ENCODE peak calls at places on chromosomes 5 and 9, in six cellular contexts. T is dorsolateral prefrontal cortex; P is cardiac fibroblast; B is activated T-helper 1 cell treated with anti-CD3 and anti-CD28 coated beads, Interleukin-12 subunit alpha, Interleukin-12 subunit beta, Interleukin-2, Interleukin-4 antibody, amounts not matched to agents 30 ng/mL and 10 ng/mL and 1 ng/mL, durations not matched to agents 14 hours and 24 hours and 36 hours; D is adrenal gland; G is nucleus accumbens. K is an unnamed sample.

GRCh38 chr5:61319388-61320146 is 12.5 kb upstream of the ZSWIM6 start:
- DNase-seq in T (no peak), P (no peak), B (no peak), D (no peak), G (no peak), K (no peak)

GRCh38 chr9:113687680-113688371 is 188.3 kb upstream of the ZNF618 start:
- DNase-seq in T (no peak), P (peak; percentile 74), B (no peak), D (no peak), G (no peak), K (no peak)

GRCh38 chr5:96753848-96754247 is 53.9 kb downstream of the ERAP1 start:
- DNase-seq in T (no peak), P (no peak), B (no peak), D (no peak), G (no peak), K (no peak)

GRCh38 chr5:72612810-72613209 is 105.6 kb upstream of the ZNF366 start:
- DNase-seq in T (no peak), P (no peak), B (no peak), D (no peak), G (no peak), K (no peak)

GRCh38 chr9:125421591-125422181 is 160.1 kb downstream of the GAPVD1 start:
- DNase-seq in T (no peak), P (no peak), B (no peak), D (no peak), G (no peak), K (no peak)

GRCh38 chr9:129131300-129132145 is 20.3 kb downstream of the PTPA start:
- DNase-seq in T (peak; percentile 67), P (peak; percentile 76), B (peak; percentile 75), D (peak; percentile 76), G (peak; percentile 38), K (peak; percentile 83)

GRCh38 chr5:146622391-146622790 is 106.4 kb upstream of the GPR151 start:
- DNase-seq in T (no peak), P (no peak), B (no peak), D (no peak), G (no peak), K (no peak)

GRCh38 chr9:14326264-14326826 is 12.4 kb upstream of the NFIB start:
- DNase-seq in T (no peak), P (peak; percentile 55), B (no peak), D (no peak), G (no peak), K (no peak)

GRCh38 chr5:61366841-61367240 is 34.8 kb downstream of the ZSWIM6 start:
- DNase-seq in T (no peak), P (no peak), B (no peak), D (no peak), G (no peak), K (no peak)

GRCh38 chr9:100670719-100671118 is 92.8 kb downstream of the CAVIN4 start:
- DNase-seq in T (no peak), P (no peak), B (no peak), D (no peak), G (no peak), K (no peak)

GRCh38 chr5:13566903-13567339 is 377.6 kb downstream of the DNAH5 start:
- DNase-seq in T (no peak), P (no peak), B (no peak), D (no peak), G (no peak), K (no peak)

GRCh38 chr5:96657068-96657467 is 5.1 kb upstream of the CAST start:
- DNase-seq in T (no peak), P (peak; percentile 78), B (peak; percentile 59), D (peak; percentile 23), G (no peak), K (no peak)

GRCh38 chr9:37902804-37903580 is 935 bp downstream of the SLC25A51 start:
- DNase-seq in T (no peak), P (peak; percentile 41), B (no peak), D (no peak), G (no peak), K (no peak)

GRCh38 chr9:108142504-108143201 is 653.1 kb upstream of the KLF4 start:
- DNase-seq in T (no peak), P (peak; percentile 98), B (no peak), D (peak; percentile 59), G (peak; percentile 34), K (peak; percentile 10)

GRCh38 chr5:96597441-96598020 is 64.6 kb upstream of the CAST start:
- DNase-seq in T (no peak), P (no peak), B (no peak), D (no peak), G (no peak), K (no peak)

GRCh38 chr5:94174748-94175411 is 433.5 kb upstream of the POU5F2 start:
- DNase-seq in T (no peak), P (no peak), B (no peak), D (no peak), G (no peak), K (no peak)

GRCh38 chr9:89448381-89448780 is 49.5 kb downstream of the SEMA4D start:
- DNase-seq in T (peak; percentile 66), P (no peak), B (no peak), D (no peak), G (peak; percentile 71), K (peak; percentile 75)

GRCh38 chr9:131475956-131476776 is 26.6 kb upstream of the POMT1 start:
- DNase-seq in T (no peak), P (no peak), B (no peak), D (no peak), G (no peak), K (no peak)

GRCh38 chr5:138565100-138565821 is 9.9 kb downstream of the HSPA9 start:
- DNase-seq in T (no peak), P (no peak), B (no peak), D (no peak), G (no peak), K (no peak)

GRCh38 chr5:74326571-74327338 is 313.8 kb downstream of the ENC1 start:
- DNase-seq in T (no peak), P (peak; percentile 87), B (no peak), D (no peak), G (no peak), K (no peak)

GRCh38 chr9:1505489-1505888 is 455.3 kb downstream of the DMRT2 start:
- DNase-seq in T (no peak), P (no peak), B (no peak), D (no peak), G (no peak), K (no peak)

GRCh38 chr5:45521067-45521466 is 175.1 kb downstream of the HCN1 start:
- DNase-seq in T (no peak), P (peak; percentile 19), B (no peak), D (peak; percentile 43), G (no peak), K (no peak)

GRCh38 chr9:129319076-129319937 is 141.2 kb upstream of the IER5L start:
- DNase-seq in T (no peak), P (no peak), B (no peak), D (no peak), G (no peak), K (no peak)

GRCh38 chr9:116087751-116088194 is 65.8 kb upstream of the PAPPA start:
- DNase-seq in T (no peak), P (peak; percentile 43), B (no peak), D (no peak), G (no peak), K (no peak)

GRCh38 chr5:174533771-174534221 is 190.6 kb upstream of the MSX2 start:
- DNase-seq in T (no peak), P (peak; percentile 62), B (no peak), D (peak; percentile 32), G (no peak), K (no peak)

GRCh38 chr5:43802119-43802518 is 199.1 kb downstream of the NNT start:
- DNase-seq in T (no peak), P (peak; percentile 12), B (no peak), D (no peak), G (no peak), K (no peak)

GRCh38 chr9:136840877-136841645 is 1.2 kb upstream of the AJM1 start:
- DNase-seq in T (peak; percentile 67), P (peak; percentile 76), B (no peak), D (peak; percentile 81), G (peak; percentile 57), K (peak; percentile 66)

GRCh38 chr5:113232246-113232645 is 202.5 kb downstream of the TSSK1B start:
- DNase-seq in T (no peak), P (peak; percentile 41), B (no peak), D (no peak), G (no peak), K (no peak)

GRCh38 chr5:171531638-171532037 is 112.2 kb downstream of the FGF18 start:
- DNase-seq in T (no peak), P (no peak), B (no peak), D (no peak), G (no peak), K (no peak)

GRCh38 chr5:36138900-36139683 is 12.6 kb downstream of the LMBRD2 start:
- DNase-seq in T (no peak), P (no peak), B (no peak), D (no peak), G (no peak), K (no peak)

K was measured in frontal cortex.